ENCODE peak calls at places on chromosomes 2 and 18, in five cellular contexts. One of them, this sample, is unnamed.

GRCh38 chr2:178550352-178550751 is 70.1 kb downstream of the PLEKHA3 start:
- DNase-seq in Panc1: no peak
- DNase-seq in HepG2: no peak
- DNase-seq in thoracic aorta: no peak
- DNase-seq in AG09319: no peak
- DNase-seq in this sample: no peak

GRCh38 chr18:80252136-80252535 is 4.8 kb upstream of the PARD6G start:
- DNase-seq in HepG2: no peak
- DNase-seq in Panc1: no peak
- DNase-seq in AG09319: no peak
- DNase-seq in thoracic aorta: no peak
- DNase-seq in this sample: no peak

GRCh38 chr2:109126501-109126860 is 2.5 kb upstream of the SH3RF3 start:
- DNase-seq in AG09319: no peak
- DNase-seq in HepG2: no peak
- DNase-seq in thoracic aorta: no peak
- DNase-seq in Panc1: no peak
- DNase-seq in this sample: no peak

GRCh38 chr18:55396979-55397378 is 191.0 kb downstream of the TCF4 start:
- DNase-seq in HepG2: no peak
- DNase-seq in AG09319: no peak
- DNase-seq in thoracic aorta: no peak
- DNase-seq in Panc1: no peak
- DNase-seq in this sample: no peak

GRCh38 chr2:232372231-232373208 is 6.0 kb upstream of the ALPP start:
- DNase-seq in thoracic aorta: no peak
- DNase-seq in Panc1: no peak
- DNase-seq in HepG2: no peak
- DNase-seq in AG09319: no peak
- DNase-seq in this sample: no peak

GRCh38 chr2:56337342-56337741 is 153.6 kb downstream of the CCDC85A start:
- DNase-seq in Panc1: no peak
- DNase-seq in HepG2: no peak
- DNase-seq in AG09319: no peak
- DNase-seq in thoracic aorta: no peak
- DNase-seq in this sample: no peak

GRCh38 chr18:8422391-8422790 is 186.8 kb upstream of the RAB12 start:
- DNase-seq in Panc1: no peak
- DNase-seq in HepG2: no peak
- DNase-seq in thoracic aorta: no peak
- DNase-seq in AG09319: no peak
- DNase-seq in this sample: no peak

GRCh38 chr2:240930631-240931318 is 24.6 kb downstream of the CROCC2 start:
- DNase-seq in Panc1: no peak
- DNase-seq in AG09319: no peak
- DNase-seq in thoracic aorta: no peak
- DNase-seq in HepG2: no peak
- DNase-seq in this sample: no peak

GRCh38 chr2:45823723-45824206 is 172.3 kb downstream of the PRKCE start:
- DNase-seq in Panc1: no peak
- DNase-seq in AG09319: no peak
- DNase-seq in thoracic aorta: peak
- DNase-seq in HepG2: no peak
- DNase-seq in this sample: peak

GRCh38 chr2:233423436-233423860 is 69.2 kb downstream of the DGKD start:
- DNase-seq in HepG2: no peak
- DNase-seq in AG09319: no peak
- DNase-seq in Panc1: no peak
- DNase-seq in thoracic aorta: no peak
- DNase-seq in this sample: no peak

GRCh38 chr2:121148481-121148880 is 136.5 kb downstream of the TFCP2L1 start:
- DNase-seq in thoracic aorta: no peak
- DNase-seq in Panc1: no peak
- DNase-seq in AG09319: no peak
- DNase-seq in HepG2: no peak
- DNase-seq in this sample: no peak

GRCh38 chr2:42115588-42115987 is 53.6 kb upstream of the EML4 start:
- DNase-seq in thoracic aorta: no peak
- DNase-seq in Panc1: no peak
- DNase-seq in HepG2: no peak
- DNase-seq in AG09319: no peak
- DNase-seq in this sample: no peak